ENCODE peak calls at places on chromosomes 6 and 20, in seven cellular contexts. K, V, C, H, S, W and N are unnamed samples.
A peak's percentile ranks its signal among the peaks of the same experiment; 100 is the strongest.

GRCh38 chr6:134814076-134814709 is 135.7 kb downstream of the ALDH8A1 start:
- DNase-seq in H (no peak), S (no peak), C (no peak), V (no peak), K (peak; percentile 19), W (no peak), N (no peak)

GRCh38 chr6:142542704-142543233 is 241.0 kb downstream of the ADGRG6 start:
- DNase-seq in K (peak; percentile 60), C (no peak), H (no peak), V (no peak), W (peak; percentile 8), S (peak; percentile 36), N (no peak)

GRCh38 chr20:14142964-14143627 is 147.8 kb downstream of the MACROD2 start:
- DNase-seq in H (no peak), K (peak; percentile 42), W (no peak), C (no peak), V (no peak), S (no peak), N (no peak)

GRCh38 chr20:3911956-3912355 is 22.8 kb downstream of the PANK2 start:
- DNase-seq in C (no peak), V (no peak), W (no peak), S (no peak), K (no peak), H (no peak), N (peak; percentile 61)

GRCh38 chr6:106684011-106684410 is 54.6 kb downstream of the QRSL1 start:
- DNase-seq in C (no peak), S (no peak), V (no peak), W (no peak), K (no peak), H (no peak), N (no peak)

GRCh38 chr20:3115190-3116107 is 30.9 kb upstream of the AVP start:
- DNase-seq in K (peak; percentile 77), W (peak; percentile 83), H (peak; percentile 72), V (peak; percentile 2), C (no peak), S (peak; percentile 22), N (peak; percentile 67)

GRCh38 chr6:6547111-6547879 is 41.2 kb upstream of the LY86 start:
- DNase-seq in S (peak; percentile 39), W (peak; percentile 90), K (peak; percentile 67), C (peak; percentile 55), V (peak; percentile 79), H (peak; percentile 70), N (peak; percentile 86)

GRCh38 chr6:28758046-28758817 is 165.6 kb downstream of the TRIM27 start:
- DNase-seq in W (peak; percentile 81), H (peak; percentile 80), K (peak; percentile 88), C (peak; percentile 96), V (no peak), S (peak; percentile 86), N (peak; percentile 96)

GRCh38 chr6:137883400-137883888 is 16.4 kb downstream of the TNFAIP3 start:
- DNase-seq in C (no peak), S (no peak), V (no peak), K (no peak), W (no peak), H (no peak), N (no peak)

GRCh38 chr20:45103072-45103471 is 2.1 kb upstream of the KCNS1 start:
- DNase-seq in W (no peak), S (no peak), C (no peak), H (no peak), K (no peak), V (no peak), N (no peak)

GRCh38 chr20:61253264-61253639 is 1.2 kb downstream of the CDH4 start:
- DNase-seq in H (no peak), C (no peak), V (no peak), S (no peak), K (peak; percentile 45), W (peak; percentile 69), N (no peak)

GRCh38 chr6:26578741-26579140 is 18.0 kb upstream of the ABT1 start:
- DNase-seq in H (no peak), V (no peak), S (no peak), C (no peak), W (no peak), K (no peak), N (no peak)

GRCh38 chr6:87785229-87785862 is 83.3 kb upstream of the AKIRIN2 start:
- DNase-seq in W (no peak), H (peak; percentile 87), K (no peak), S (no peak), C (no peak), V (no peak), N (no peak)

GRCh38 chr6:10659697-10660348 is 34.6 kb downstream of the C6orf52 start:
- DNase-seq in W (peak; percentile 69), C (no peak), K (no peak), S (no peak), H (no peak), V (no peak), N (peak; percentile 40)

GRCh38 chr20:56924976-56925695 is 296.0 kb downstream of the TFAP2C start:
- DNase-seq in H (no peak), V (no peak), C (no peak), S (no peak), K (no peak), W (peak; percentile 85), N (no peak)

GRCh38 chr6:96014846-96015245 is 928 bp upstream of the FUT9 start:
- DNase-seq in K (no peak), W (peak; percentile 7), C (no peak), S (no peak), V (no peak), H (no peak), N (no peak)

GRCh38 chr6:43386492-43386891 is 17.0 kb upstream of the ZNF318 start:
- DNase-seq in H (peak; percentile 21), S (no peak), V (no peak), W (no peak), K (no peak), C (no peak), N (no peak)

GRCh38 chr20:31718952-31719643 is 3.6 kb downstream of the BCL2L1 start:
- DNase-seq in V (no peak), W (peak; percentile 40), K (no peak), S (no peak), C (no peak), H (no peak), N (peak; percentile 28)

GRCh38 chr20:44810061-44810390 is 320 bp downstream of the RIMS4 start:
- DNase-seq in V (no peak), H (no peak), C (no peak), S (no peak), K (no peak), W (peak; percentile 43), N (no peak)

GRCh38 chr20:63472159-63472811 is at the start of gene KCNQ2:
- DNase-seq in H (no peak), S (peak; percentile 32), K (no peak), W (peak; percentile 79), C (no peak), V (no peak), N (peak; percentile 71)

GRCh38 chr20:58685988-58686387 is 6.6 kb upstream of the NPEPL1 start:
- DNase-seq in V (no peak), K (no peak), W (no peak), S (no peak), H (no peak), C (no peak), N (no peak)

GRCh38 chr6:137218917-137219663 is at the start of gene IFNGR1:
- DNase-seq in W (peak; percentile 96), K (peak; percentile 90), S (peak; percentile 84), H (peak; percentile 98), C (peak; percentile 50), V (peak; percentile 81), N (peak; percentile 97)

GRCh38 chr20:50931048-50931305 is 260 bp downstream of the ADNP start:
- DNase-seq in K (no peak), H (no peak), C (no peak), V (no peak), W (no peak), S (no peak), N (peak; percentile 75)

GRCh38 chr6:90072501-90072900 is 178.2 kb downstream of the GJA10 start:
- DNase-seq in S (no peak), V (no peak), W (no peak), C (no peak), H (no peak), K (no peak), N (no peak)

GRCh38 chr6:125073071-125073470 is 80.5 kb upstream of the TPD52L1 start:
- DNase-seq in C (no peak), K (no peak), S (no peak), H (no peak), V (no peak), W (no peak), N (no peak)

GRCh38 chr6:90997076-90997475 is 410.2 kb upstream of the MAP3K7 start:
- DNase-seq in H (no peak), W (no peak), C (no peak), K (no peak), V (no peak), S (no peak), N (no peak)

DNA sequence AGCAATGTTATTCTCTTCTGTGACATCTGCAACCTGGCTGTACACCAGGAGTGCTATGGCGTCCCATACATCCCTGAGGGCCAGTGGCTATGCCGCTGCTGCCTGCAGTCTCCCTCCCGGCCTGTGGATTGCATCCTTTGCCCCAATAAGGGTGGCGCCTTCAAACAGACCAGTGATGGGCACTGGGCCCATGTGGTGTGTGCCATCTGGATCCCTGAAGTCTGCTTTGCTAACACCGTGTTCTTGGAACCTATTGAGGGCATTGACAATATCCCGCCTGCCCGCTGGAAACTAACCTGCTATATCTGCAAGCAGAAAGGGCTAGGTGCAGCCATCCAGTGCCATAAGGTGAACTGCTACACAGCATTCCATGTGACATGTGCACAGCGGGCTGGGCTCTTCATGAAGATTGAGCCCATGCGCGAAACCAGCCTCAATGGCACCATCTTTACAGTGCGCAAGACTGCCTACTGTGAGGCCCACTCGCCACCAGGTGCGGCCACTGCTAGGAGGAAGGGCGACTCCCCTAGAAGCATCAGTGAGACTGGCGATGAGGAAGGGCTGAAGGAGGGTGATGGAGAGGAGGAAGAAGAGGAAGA is 4.6 kb downstream of the BRPF3 start:
- DNase-seq in V (no peak), C (no peak), K (no peak), H (no peak), S (no peak), W (no peak), N (no peak)
- H3K4me1 ChIP-seq in V (peaks cover 18% of the 10 kb centered on the region), C (peaks cover 2% of the 10 kb centered on the region), K (peaks cover 3% of the 10 kb centered on the region), H (peaks cover 20% of the 10 kb centered on the region), S (peaks cover 9% of the 10 kb centered on the region), W (peaks cover 8% of the 10 kb centered on the region), N (peaks cover 8% of the 10 kb centered on the region)

DNA sequence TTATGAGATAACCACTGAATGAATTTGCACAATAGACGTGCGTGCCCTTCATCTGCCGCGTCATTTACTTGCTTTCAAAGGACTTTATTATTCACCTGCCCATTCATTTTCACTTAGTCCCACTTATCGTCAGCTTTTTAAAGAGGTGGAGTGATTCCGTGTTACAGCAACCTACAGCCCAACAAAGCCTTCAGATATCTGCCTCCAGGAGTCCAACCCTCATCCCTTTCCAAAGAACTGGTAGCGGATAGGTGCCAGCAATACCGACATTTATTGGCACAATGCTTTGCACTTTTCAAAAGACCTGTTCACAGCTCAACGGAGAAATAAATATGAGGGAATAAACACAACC is 761 bp upstream of the MTRF1L start:
- DNase-seq in K (no peak), H (peak; percentile 33), V (no peak), W (peak; percentile 21), C (no peak), S (no peak), N (peak; percentile 16)
- TF ChIP-seq REST in K (no peak), H (no peak), V (no peak), W (no peak), C (no peak), S (no peak), N (no peak)

GRCh38 chr6:166309977-166310376 is 1.8 kb upstream of the PRR18 start:
- DNase-seq in S (no peak), H (no peak), W (no peak), V (no peak), C (no peak), K (no peak), N (no peak)
- H3K4me1 ChIP-seq in S (peaks cover 3% of the 10 kb centered on the region), H (peaks cover 29% of the 10 kb centered on the region), W (peaks cover 13% of the 10 kb centered on the region), V (no peaks in the 10 kb centered on the region), C (no peaks in the 10 kb centered on the region), K (no peaks in the 10 kb centered on the region), N (peaks cover 8% of the 10 kb centered on the region)

GRCh38 chr20:47561175-47561574 is 59.5 kb downstream of the NCOA3 start:
- DNase-seq in S (no peak), K (peak; percentile 38), W (no peak), V (no peak), H (no peak), C (no peak), N (no peak)
- TF ChIP-seq REST in S (no peak), K (no peak), W (no peak), V (no peak), H (no peak), C (no peak), N (no peak)